ENCODE peak calls at places on chromosome 12, in eight cellular contexts. G, X, K, R, U, N, Y and M are unnamed samples.
A peak's percentile ranks its signal among the peaks of the same experiment; 100 is the strongest.

GRCh38 chr12:131684015-131684725 is 26.7 kb upstream of the SFSWAP start:
- DNase-seq in G (no peak), X (no peak), K (no peak), R (no peak), U (no peak), N (no peak), Y (no peak), M (no peak)

GRCh38 chr12:124105546-124105945 is 132.5 kb downstream of the ZNF664 start:
- DNase-seq in G (no peak), X (no peak), K (peak; percentile 33), R (no peak), U (no peak), N (no peak), Y (no peak), M (no peak)

GRCh38 chr12:72025524-72025923 is 86.9 kb downstream of the TPH2 start:
- DNase-seq in G (no peak), X (no peak), K (no peak), R (no peak), U (no peak), N (no peak), Y (no peak), M (no peak)

GRCh38 chr12:28766398-28766797 is 382.7 kb upstream of the FAR2 start:
- DNase-seq in G (no peak), X (no peak), K (no peak), R (no peak), U (no peak), N (no peak), Y (no peak), M (no peak)

GRCh38 chr12:78970041-78970440 is 105.5 kb downstream of the SYT1 start:
- DNase-seq in G (no peak), X (no peak), K (no peak), R (no peak), U (no peak), N (no peak), Y (no peak), M (no peak)

GRCh38 chr12:108733132-108733531 is 1.8 kb upstream of the CORO1C start:
- DNase-seq in G (no peak), X (no peak), K (no peak), R (no peak), U (no peak), N (no peak), Y (no peak), M (no peak)

GRCh38 chr12:83954939-83955601 is 957.5 kb downstream of the SLC6A15 start:
- DNase-seq in G (no peak), X (no peak), K (peak; percentile 20), R (no peak), U (no peak), N (no peak), Y (no peak), M (no peak)

GRCh38 chr12:4189721-4190120 is 83.8 kb upstream of the CCND2 start:
- DNase-seq in G (no peak), X (no peak), K (no peak), R (no peak), U (no peak), N (no peak), Y (no peak), M (no peak)

GRCh38 chr12:59452259-59452658 is 143.6 kb upstream of the SLC16A7 start:
- DNase-seq in G (no peak), X (no peak), K (no peak), R (no peak), U (no peak), N (no peak), Y (no peak), M (no peak)

GRCh38 chr12:75964150-75964549 is 67.4 kb downstream of the PHLDA1 start:
- DNase-seq in G (no peak), X (no peak), K (peak; percentile 23), R (no peak), U (peak; percentile 37), N (peak; percentile 23), Y (peak; percentile 20), M (peak; percentile 40)

GRCh38 chr12:2291182-2291832 is 238.5 kb downstream of the CACNA1C start:
- DNase-seq in G (peak; percentile 33), X (no peak), K (peak; percentile 51), R (no peak), U (no peak), N (no peak), Y (no peak), M (no peak)

GRCh38 chr12:9864913-9865675 is 4.1 kb downstream of the CLEC2B start:
- DNase-seq in G (no peak), X (no peak), K (no peak), R (no peak), U (no peak), N (no peak), Y (no peak), M (no peak)

GRCh38 chr12:20404576-20405346 is 36.4 kb downstream of the PDE3A start:
- DNase-seq in G (peak; percentile 40), X (no peak), K (peak; percentile 25), R (no peak), U (peak; percentile 41), N (no peak), Y (peak; percentile 7), M (peak; percentile 27)

GRCh38 chr12:32718926-32719325 is 36.8 kb downstream of the YARS2 start:
- DNase-seq in G (no peak), X (no peak), K (no peak), R (no peak), U (no peak), N (no peak), Y (no peak), M (no peak)

GRCh38 chr12:98344034-98344565 is 171.3 kb upstream of the TMPO start:
- DNase-seq in G (no peak), X (no peak), K (no peak), R (no peak), U (no peak), N (no peak), Y (no peak), M (no peak)

GRCh38 chr12:75707983-75708382 is 196.6 kb upstream of the KRR1 start:
- DNase-seq in G (no peak), X (no peak), K (no peak), R (no peak), U (no peak), N (no peak), Y (no peak), M (no peak)

GRCh38 chr12:1374296-1374695 is 220.1 kb downstream of the FBXL14 start:
- DNase-seq in G (no peak), X (no peak), K (no peak), R (no peak), U (no peak), N (no peak), Y (no peak), M (no peak)

GRCh38 chr12:28998662-28999120 is 150.4 kb upstream of the FAR2 start:
- DNase-seq in G (no peak), X (no peak), K (peak; percentile 27), R (peak; percentile 28), U (no peak), N (no peak), Y (no peak), M (no peak)

DNA sequence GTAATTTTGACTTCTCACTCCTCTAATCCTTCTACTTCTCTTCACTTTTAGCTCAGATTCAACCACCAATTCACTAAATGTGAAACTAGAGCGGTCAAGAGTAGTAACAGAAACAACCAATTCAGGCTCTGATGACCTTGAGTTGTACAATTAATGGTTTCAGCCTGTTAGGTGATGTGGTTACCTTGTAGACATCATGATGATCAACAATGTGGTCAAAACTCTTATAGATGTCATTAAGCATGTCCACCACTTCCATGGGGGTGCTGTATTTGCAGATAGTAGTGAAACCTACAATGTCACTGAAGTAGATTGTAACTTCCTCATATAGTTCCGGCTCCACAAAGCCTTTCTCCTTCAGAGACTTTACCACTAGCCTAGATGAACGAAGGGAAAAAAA is 54.1 kb upstream of the PLBD1 start:
- DNase-seq in G (no peak), X (no peak), K (no peak), R (no peak), U (no peak), N (no peak), Y (no peak), M (no peak)
- H3K4me3 ChIP-seq in G (no peak overlapping the region), X (no peak overlapping the region), K (no peak overlapping the region), R (no peak overlapping the region), U (no peak overlapping the region), N (no peak overlapping the region), Y (no peak overlapping the region), M (no peak overlapping the region)

DNA sequence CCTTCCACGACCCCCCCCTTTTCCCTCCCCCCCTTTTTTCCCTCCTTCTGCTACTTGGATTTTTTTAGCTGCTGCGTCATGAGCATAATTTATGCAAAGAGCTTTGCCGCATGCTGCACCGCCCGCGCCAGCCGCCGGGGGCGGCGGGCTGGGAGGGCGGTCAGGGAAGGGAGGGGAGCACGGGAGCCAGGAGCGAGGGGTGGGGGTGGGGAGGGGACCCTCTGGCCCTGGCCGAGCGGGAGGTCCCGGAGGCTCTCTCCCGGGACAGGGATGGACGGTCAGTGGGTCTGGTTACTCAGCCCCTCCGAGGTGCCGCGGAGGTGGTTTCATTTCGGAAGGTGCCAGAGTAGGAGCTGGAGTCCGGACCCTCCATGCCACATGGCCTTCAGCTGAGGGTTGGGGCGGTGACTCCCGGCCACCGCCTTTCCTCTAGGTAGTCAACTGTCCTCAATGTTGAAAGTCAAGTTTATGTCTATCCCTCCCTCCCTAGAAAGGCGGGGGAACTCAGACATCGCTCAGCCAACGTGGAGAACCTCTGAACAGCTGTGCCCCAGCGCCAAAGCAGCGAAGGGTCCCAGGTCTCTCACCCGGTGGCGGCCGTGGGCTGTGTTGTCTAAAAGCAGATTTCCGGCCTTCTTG is at the start of gene POU6F1:
- DNase-seq in G (peak; percentile 77), X (peak; percentile 81), K (peak; percentile 51), R (peak; percentile 70), U (peak; percentile 77), N (peak; percentile 77), Y (peak; percentile 75), M (peak; percentile 72)
- TF ChIP-seq POLR2A in G (no peak), X (no peak), K (no peak), R (peak; percentile 23), U (no peak), N (peak; percentile 68), Y (peak; percentile 38), M (no peak)

GRCh38 chr12:99983721-99984258 is 946 bp downstream of the ANKS1B start:
- DNase-seq in G (peak; percentile 20), X (no peak), K (no peak), R (no peak), U (no peak), N (no peak), Y (peak; percentile 30), M (no peak)
- H3K4me3 ChIP-seq in G (peak overlapping the region; percentile 69), X (peak overlapping the region; percentile 26), K (peak overlapping the region; percentile 53), R (peak overlapping the region; percentile 53), U (peak overlapping the region; percentile 25), N (peak overlapping the region; percentile 74), Y (peak overlapping the region; percentile 44), M (peak overlapping the region; percentile 65)

GRCh38 chr12:57094194-57095160 is 5.6 kb downstream of the NAB2 start:
- DNase-seq in G (no peak), X (no peak), K (no peak), R (no peak), U (peak; percentile 24), N (no peak), Y (no peak), M (peak; percentile 3)

GRCh38 chr12:57092529-57092862 is 3.6 kb downstream of the NAB2 start:
- DNase-seq in G (no peak), X (no peak), K (no peak), R (no peak), U (peak; percentile 15), N (no peak), Y (peak; percentile 54), M (no peak)

GRCh38 chr12:57092876-57093411 is 4.0 kb downstream of the NAB2 start:
- DNase-seq in G (no peak), X (no peak), K (no peak), R (no peak), U (peak; percentile 14), N (no peak), Y (no peak), M (peak; percentile 5)

GRCh38 chr12:57091633-57092528 is 3.0 kb downstream of the NAB2 start:
- DNase-seq in G (no peak), X (no peak), K (no peak), R (no peak), U (peak; percentile 24), N (no peak), Y (no peak), M (no peak)

GRCh38 chr12:57093412-57094193 is 4.7 kb downstream of the NAB2 start:
- DNase-seq in G (peak; percentile 66), X (peak; percentile 66), K (peak; percentile 81), R (peak; percentile 75), U (peak; percentile 79), N (peak; percentile 59), Y (peak; percentile 63), M (peak; percentile 55)
- TF ChIP-seq POLR2A in G (no peak), X (no peak), K (no peak), R (no peak), U (no peak), N (no peak), Y (no peak), M (no peak)